ENCODE peak calls at places on chromosomes 4 and X, in nine cellular contexts. R is neural progenitor cell, G is IMR-90, F is astrocyte, N is HCT116, P is mammary epithelial cell, T is H1, Y is endodermal cell, O is fibroblast of lung. H is an unnamed sample.

GRCh38 chr4:38948551-38948950 is 80.9 kb downstream of the FAM114A1 start:
- DNase-seq in G (peak; percentile 95), R (no peak), O (peak; percentile 97), F (peak; percentile 91), Y (no peak), P (peak; percentile 76), T (no peak), N (no peak), H (no peak)

GRCh38 chr4:15649914-15650545 is 5.1 kb downstream of the FBXL5 start:
- DNase-seq in G (peak; percentile 63), O (peak; percentile 67), T (no peak), Y (peak; percentile 81), P (peak; percentile 49), R (peak; percentile 72), F (peak; percentile 30), N (peak; percentile 45), H (peak; percentile 52)

GRCh38 chr4:18194278-18194677 is 172.7 kb upstream of the LCORL start:
- DNase-seq in T (no peak), G (no peak), O (no peak), Y (no peak), R (no peak), F (no peak), N (no peak), P (no peak), H (no peak)

GRCh38 chr4:6493668-6494304 is 21.4 kb upstream of the PPP2R2C start:
- DNase-seq in P (peak; percentile 52), O (peak; percentile 6), N (no peak), G (peak; percentile 3), R (peak; percentile 21), F (peak; percentile 5), T (peak; percentile 48), Y (peak; percentile 67), H (peak; percentile 19)

GRCh38 chr4:163548481-163549243 is 54.2 kb downstream of the TMA16 start:
- DNase-seq in G (peak; percentile 69), R (peak; percentile 70), Y (no peak), O (peak; percentile 78), P (peak; percentile 29), F (peak; percentile 35), T (no peak), N (no peak), H (peak; percentile 33)

GRCh38 chr4:125013891-125014290 is 300.9 kb upstream of the FAT4 start:
- DNase-seq in F (peak; percentile 57), Y (no peak), R (no peak), G (peak; percentile 28), O (no peak), T (no peak), P (peak; percentile 33), N (no peak), H (no peak)

GRCh38 chr4:31291238-31291637 is 571.1 kb downstream of the PCDH7 start:
- DNase-seq in P (no peak), F (no peak), O (no peak), R (no peak), N (no peak), Y (no peak), G (no peak), T (no peak), H (no peak)

GRCh38 chr4:7647932-7648812 is 213.4 kb upstream of the PSAPL1 start:
- DNase-seq in F (peak; percentile 57), P (no peak), T (no peak), R (no peak), O (peak; percentile 55), G (peak; percentile 80), N (no peak), Y (no peak), H (no peak)

GRCh38 chrX:137025930-137026329 is 7.9 kb downstream of the GPR101 start:
- DNase-seq in O (no peak), P (no peak), F (no peak), Y (no peak), R (no peak), T (no peak), G (no peak), N (no peak), H (no peak)

GRCh38 chrX:150361070-150361776 is 1.9 kb upstream of the MAMLD1 start:
- DNase-seq in G (peak; percentile 26), N (no peak), T (peak; percentile 51), O (peak; percentile 35), P (peak; percentile 28), F (no peak), Y (peak; percentile 77), R (peak; percentile 49), H (no peak)

GRCh38 chr4:169212981-169213380 is 57.8 kb downstream of the SH3RF1 start:
- DNase-seq in T (no peak), P (no peak), G (no peak), R (no peak), N (no peak), F (no peak), O (no peak), Y (no peak), H (no peak)

GRCh38 chr4:1604181-1604705 is 79.9 kb downstream of the FAM53A start:
- DNase-seq in N (no peak), F (peak; percentile 10), Y (no peak), G (no peak), O (no peak), R (no peak), P (no peak), T (no peak), H (no peak)

GRCh38 chr4:119025440-119025839 is 110.2 kb upstream of the MYOZ2 start:
- DNase-seq in R (no peak), T (no peak), F (peak; percentile 68), O (peak; percentile 62), N (peak; percentile 35), G (peak; percentile 70), Y (no peak), P (peak; percentile 74), H (peak; percentile 66)

GRCh38 chrX:131068945-131069719 is 11.0 kb downstream of the ARHGAP36 start:
- DNase-seq in F (no peak), T (peak; percentile 80), R (peak; percentile 84), G (no peak), N (peak; percentile 19), Y (peak; percentile 93), O (peak; percentile 34), P (no peak), H (no peak)

GRCh38 chr4:183905081-183905592 is at the start of gene STOX2:
- DNase-seq in P (peak; percentile 53), Y (peak; percentile 92), G (peak; percentile 55), R (peak; percentile 92), N (no peak), T (peak; percentile 75), F (peak; percentile 27), O (peak; percentile 57), H (peak; percentile 56)

GRCh38 chr4:98794565-98795205 is 134.2 kb downstream of the EIF4E start:
- DNase-seq in O (no peak), G (peak; percentile 73), T (no peak), F (peak; percentile 75), R (no peak), Y (peak; percentile 73), N (no peak), P (peak; percentile 97), H (no peak)

GRCh38 chr4:3193531-3194203 is 55.3 kb upstream of the MSANTD1 start:
- DNase-seq in G (peak; percentile 22), T (no peak), R (no peak), F (no peak), N (peak; percentile 2), Y (peak; percentile 17), P (no peak), O (peak; percentile 49), H (no peak)

GRCh38 chr4:76457885-76458284 is 22.9 kb downstream of the SHROOM3 start:
- DNase-seq in G (no peak), P (peak; percentile 40), N (peak; percentile 27), F (no peak), Y (peak; percentile 60), T (no peak), R (peak; percentile 52), O (no peak), H (no peak)

GRCh38 chrX:153414838-153415552 is 3.7 kb downstream of the ZFP92 start:
- DNase-seq in F (no peak), N (no peak), O (peak; percentile 18), G (no peak), R (no peak), Y (no peak), T (no peak), P (no peak), H (no peak)

GRCh38 chr4:1401409-1402020 is 4.7 kb downstream of the NKX1-1 start:
- DNase-seq in P (no peak), O (no peak), T (no peak), Y (peak; percentile 44), N (no peak), R (no peak), F (no peak), G (no peak), H (no peak)

GRCh38 chr4:150098214-150098613 is 20.0 kb downstream of the DCLK2 start:
- DNase-seq in R (no peak), F (peak; percentile 62), Y (no peak), T (no peak), N (no peak), P (no peak), G (peak; percentile 69), O (peak; percentile 51), H (no peak)

GRCh38 chr4:33715996-33716395 is 2528.3 kb downstream of the ARAP2 start:
- DNase-seq in G (no peak), N (no peak), T (no peak), Y (no peak), P (peak; percentile 76), R (no peak), O (peak; percentile 64), F (peak; percentile 90), H (no peak)

DNA sequence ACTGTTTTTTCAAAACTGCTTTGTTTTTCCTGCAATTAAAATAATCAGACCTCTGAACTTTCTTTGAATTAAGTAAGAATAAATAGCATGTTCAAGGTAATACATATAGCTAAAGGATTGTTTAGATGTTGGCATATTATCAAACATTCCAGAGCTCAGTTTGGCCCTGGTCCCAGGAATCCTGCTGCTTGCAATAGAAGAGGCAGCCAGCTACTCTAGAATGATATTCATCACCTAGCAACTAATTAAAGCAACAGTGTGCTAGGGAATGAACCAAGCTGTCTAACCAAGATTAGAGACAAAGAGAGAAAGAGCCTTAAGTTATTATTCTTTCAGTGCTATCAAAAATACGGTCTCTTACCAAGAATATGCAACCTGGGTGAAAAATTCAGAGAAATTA is 460.9 kb downstream of the GABRG1 start:
- DNase-seq in G (no peak), P (peak; percentile 48), Y (no peak), O (peak; percentile 87), N (no peak), F (peak; percentile 74), T (no peak), R (peak; percentile 13), H (no peak)
- TF ChIP-seq CTCF in G (no peak), P (no peak), Y (no peak), O (no peak), N (no peak), F (no peak), T (no peak), R (no peak), H (no peak)

GRCh38 chr4:159319027-159319426 is 216.1 kb downstream of the RAPGEF2 start:
- DNase-seq in G (no peak), N (no peak), O (no peak), F (no peak), R (no peak), P (no peak), T (no peak), Y (peak; percentile 67), H (no peak)
- H3K36me3 ChIP-seq in G (peaks cover 23% of the 10 kb centered on the region), N (no peaks in the 10 kb centered on the region), O (no peaks in the 10 kb centered on the region), F (peaks cover 13% of the 10 kb centered on the region), R (peaks cover 4% of the 10 kb centered on the region), P (peaks cover 2% of the 10 kb centered on the region), T (no peaks in the 10 kb centered on the region), Y (peaks cover 43% of the 10 kb centered on the region), H (no peaks in the 10 kb centered on the region)

GRCh38 chr4:138659041-138659565 is 356.5 kb upstream of the NOCT start:
- DNase-seq in O (no peak), G (no peak), N (no peak), T (no peak), R (peak; percentile 11), Y (peak; percentile 78), F (no peak), P (no peak), H (no peak)
- H3K9ac ChIP-seq in O (no peak overlapping the region), G (no peak overlapping the region), N (no peak overlapping the region), T (no peak overlapping the region), R (no peak overlapping the region), Y (no peak overlapping the region), F (no peak overlapping the region), P (no peak overlapping the region), H (no peak overlapping the region)

GRCh38 chrX:31038585-31039326 is 33.1 kb downstream of the FTHL17 start:
- DNase-seq in O (peak; percentile 58), Y (peak; percentile 59), P (peak; percentile 6), T (peak; percentile 40), N (no peak), R (peak; percentile 49), G (peak; percentile 31), F (peak; percentile 8), H (peak; percentile 30)
- TF ChIP-seq CTCF in O (peak; percentile 68), Y (peak; percentile 76), P (peak; percentile 88), T (peak; percentile 45), N (peak; percentile 57), R (peak; percentile 68), G (peak; percentile 63), F (peak; percentile 54), H (peak; percentile 48)

H was measured in colonic mucosa.